ENCODE peak calls at places on chromosomes 6 and 20, in nine cellular contexts. M, E, V, X, T, K, A, N and D are unnamed samples.

GRCh38 chr6:25486580-25486979 is 165.4 kb upstream of the SCGN start:
- DNase-seq in K (no peak), E (no peak), N (no peak), T (no peak), A (peak; percentile 19), V (no peak), X (no peak), M (no peak), D (no peak)

GRCh38 chr6:24844903-24845302 is 46.2 kb upstream of the ARMH2 start:
- DNase-seq in E (no peak), T (no peak), V (no peak), K (no peak), A (no peak), N (no peak), X (no peak), M (no peak), D (no peak)

GRCh38 chr6:139372326-139373153 is 1.9 kb downstream of the CITED2 start:
- DNase-seq in N (no peak), T (no peak), X (no peak), E (no peak), A (peak; percentile 33), K (no peak), V (no peak), M (no peak), D (no peak)

GRCh38 chr20:59938221-59938620 is 1.9 kb downstream of the PPP1R3D start:
- DNase-seq in V (no peak), K (no peak), E (no peak), T (no peak), A (no peak), X (no peak), N (no peak), M (peak; percentile 21), D (no peak)

GRCh38 chr6:26234421-26235239 is 130.4 kb upstream of the BTN3A2 start:
- DNase-seq in X (no peak), A (peak; percentile 92), E (peak; percentile 72), N (peak; percentile 77), K (no peak), M (peak; percentile 75), T (peak; percentile 93), V (peak; percentile 62), D (peak; percentile 62)

GRCh38 chr6:14372738-14373484 is 255.3 kb downstream of the CD83 start:
- DNase-seq in V (no peak), A (no peak), K (no peak), M (no peak), X (no peak), N (no peak), E (no peak), T (no peak), D (no peak)

GRCh38 chr6:13794184-13794583 is 20.2 kb downstream of the MCUR1 start:
- DNase-seq in A (no peak), V (peak; percentile 40), X (no peak), K (no peak), T (no peak), E (no peak), M (peak; percentile 79), N (no peak), D (no peak)

GRCh38 chr6:93916716-93917115 is 497.4 kb upstream of the EPHA7 start:
- DNase-seq in V (no peak), T (no peak), E (no peak), X (no peak), M (no peak), A (no peak), K (no peak), N (no peak), D (no peak)

GRCh38 chr20:8156603-8157079 is 24.6 kb downstream of the PLCB1 start:
- DNase-seq in E (no peak), K (no peak), M (peak; percentile 50), N (no peak), V (peak; percentile 28), X (no peak), T (no peak), A (no peak), D (no peak)

GRCh38 chr6:35370124-35370741 is 27.9 kb downstream of the PPARD start:
- DNase-seq in V (peak; percentile 99), X (no peak), E (peak; percentile 23), K (no peak), T (peak; percentile 62), N (no peak), M (peak; percentile 87), A (no peak), D (no peak)

GRCh38 chr6:20540683-20541082 is 6.4 kb downstream of the CDKAL1 start:
- DNase-seq in E (no peak), X (no peak), A (no peak), M (peak; percentile 25), V (no peak), T (no peak), N (no peak), K (no peak), D (no peak)

GRCh38 chr20:31869942-31870702 is at the start of the genes DUSP15 and TTLL9:
- DNase-seq in V (no peak), E (no peak), X (no peak), A (peak; percentile 48), K (no peak), N (peak; percentile 37), T (no peak), M (no peak), D (peak; percentile 60)

GRCh38 chr6:42777126-42777822 is 4.6 kb upstream of the BICRAL start:
- DNase-seq in K (no peak), T (peak; percentile 68), V (no peak), M (peak; percentile 21), X (no peak), A (no peak), N (no peak), E (no peak), D (no peak)

GRCh38 chr6:105345506-105345905 is 57.4 kb downstream of the PREP start:
- DNase-seq in M (no peak), T (no peak), V (no peak), X (no peak), A (peak; percentile 88), E (no peak), K (no peak), N (no peak), D (peak; percentile 65)

GRCh38 chr6:49142422-49143151 is 320.5 kb downstream of the MMUT start:
- DNase-seq in K (no peak), A (no peak), N (no peak), X (no peak), M (no peak), E (no peak), T (no peak), V (no peak), D (no peak)

GRCh38 chr20:47198996-47199552 is 157.4 kb downstream of the ZMYND8 start:
- DNase-seq in M (no peak), T (no peak), V (no peak), X (no peak), N (no peak), E (no peak), K (no peak), A (no peak), D (no peak)